ENCODE peak calls at places on chromosomes 13 and 19, in five cellular contexts. E is CD8-positive, alpha-beta T cell; N is thoracic aorta; A is adrenal gland; J is astrocyte. U is an unnamed sample.

GRCh38 chr13:39766464-39767167 is 111.2 kb downstream of the COG6 start:
- DNase-seq in A (no peak), J (no peak), E (no peak), N (no peak), U (no peak)

GRCh38 chr13:73767747-73768315 is 366.4 kb downstream of the KLF12 start:
- DNase-seq in N (no peak), J (no peak), A (no peak), E (no peak), U (no peak)

GRCh38 chr13:38905861-38906260 is 84.8 kb downstream of the STOML3 start:
- DNase-seq in J (no peak), E (no peak), N (no peak), A (no peak), U (no peak)

GRCh38 chr19:6048808-6049405 is 61.4 kb downstream of the RFX2 start:
- DNase-seq in J (no peak), N (no peak), E (peak; percentile 72), A (peak; percentile 67), U (peak; percentile 74)

GRCh38 chr13:91719033-91719432 is 320.6 kb downstream of the GPC5 start:
- DNase-seq in N (no peak), A (peak; percentile 57), E (no peak), J (peak; percentile 16), U (no peak)

GRCh38 chr19:20472854-20473253 is 92.7 kb downstream of the ZNF737 start:
- DNase-seq in J (no peak), E (no peak), N (no peak), A (no peak), U (no peak)

GRCh38 chr19:33241530-33242101 is 16.0 kb upstream of the SLC7A10 start:
- DNase-seq in E (no peak), J (no peak), A (no peak), N (no peak), U (no peak)

GRCh38 chr19:29666634-29667389 is 1.6 kb downstream of the PLEKHF1 start:
- DNase-seq in E (no peak), N (no peak), J (peak; percentile 59), A (peak; percentile 82), U (no peak)

GRCh38 chr13:76992548-76993001 is 694 bp downstream of the CLN5 start:
- DNase-seq in J (peak; percentile 10), N (no peak), E (no peak), A (peak; percentile 44), U (no peak)

GRCh38 chr13:100300213-100300612 is 211.3 kb downstream of the PCCA start:
- DNase-seq in N (no peak), J (no peak), E (no peak), A (no peak), U (no peak)

GRCh38 chr19:21143428-21143827 is 1.6 kb downstream of the ZNF431 start:
- DNase-seq in N (no peak), A (no peak), J (no peak), E (no peak), U (no peak)

GRCh38 chr19:1880611-1881392 is 4.5 kb downstream of the ABHD17A start:
- DNase-seq in J (no peak), N (no peak), E (no peak), A (peak; percentile 16), U (no peak)
- H3K4me1 ChIP-seq in J (peaks cover 30% of the 10 kb centered on the region), N (peaks cover 22% of the 10 kb centered on the region), E (peaks cover 45% of the 10 kb centered on the region), A (peaks cover 33% of the 10 kb centered on the region), U (peaks cover 17% of the 10 kb centered on the region)

GRCh38 chr19:37936886-37937285 is 29.9 kb downstream of the SIPA1L3 start:
- DNase-seq in A (no peak), N (no peak), J (no peak), E (no peak), U (no peak)
- H3K4me1 ChIP-seq in A (peaks cover 6% of the 10 kb centered on the region), N (peaks cover 5% of the 10 kb centered on the region), J (peaks cover 26% of the 10 kb centered on the region), E (no peaks in the 10 kb centered on the region), U (peaks cover 9% of the 10 kb centered on the region)

GRCh38 chr19:48249502-48250014 is 6.2 kb downstream of the CARD8 start:
- DNase-seq in E (peak; percentile 54), J (no peak), N (no peak), A (peak; percentile 41), U (no peak)
- H3K4me1 ChIP-seq in E (peaks cover 85% of the 10 kb centered on the region), J (peaks cover under 1% of the 10 kb centered on the region), N (peaks cover 1% of the 10 kb centered on the region), A (peaks cover 27% of the 10 kb centered on the region), U (peaks cover 4% of the 10 kb centered on the region)

GRCh38 chr19:13099073-13099999 is 3.3 kb downstream of the LYL1 start:
- DNase-seq in J (no peak), E (peak; percentile 65), A (no peak), N (no peak), U (no peak)

GRCh38 chr19:13095934-13096890 is 6.4 kb downstream of the LYL1 start:
- DNase-seq in J (no peak), A (no peak), N (no peak), E (no peak), U (no peak)

GRCh38 chr19:13096968-13097330 is 5.7 kb downstream of the LYL1 start:
- DNase-seq in J (no peak), A (no peak), N (no peak), E (no peak), U (no peak)

GRCh38 chr19:13098291-13099072 is 4.2 kb downstream of the LYL1 start:
- DNase-seq in E (no peak), N (no peak), J (no peak), A (no peak), U (no peak)

GRCh38 chr19:13097331-13098258 is 5.1 kb downstream of the LYL1 start:
- DNase-seq in N (no peak), E (no peak), A (no peak), J (no peak), U (no peak)
- H3K4me1 ChIP-seq in N (peaks cover 25% of the 10 kb centered on the region), E (peaks cover 67% of the 10 kb centered on the region), A (peaks cover 25% of the 10 kb centered on the region), J (peaks cover 21% of the 10 kb centered on the region), U (no peaks in the 10 kb centered on the region)

DNA sequence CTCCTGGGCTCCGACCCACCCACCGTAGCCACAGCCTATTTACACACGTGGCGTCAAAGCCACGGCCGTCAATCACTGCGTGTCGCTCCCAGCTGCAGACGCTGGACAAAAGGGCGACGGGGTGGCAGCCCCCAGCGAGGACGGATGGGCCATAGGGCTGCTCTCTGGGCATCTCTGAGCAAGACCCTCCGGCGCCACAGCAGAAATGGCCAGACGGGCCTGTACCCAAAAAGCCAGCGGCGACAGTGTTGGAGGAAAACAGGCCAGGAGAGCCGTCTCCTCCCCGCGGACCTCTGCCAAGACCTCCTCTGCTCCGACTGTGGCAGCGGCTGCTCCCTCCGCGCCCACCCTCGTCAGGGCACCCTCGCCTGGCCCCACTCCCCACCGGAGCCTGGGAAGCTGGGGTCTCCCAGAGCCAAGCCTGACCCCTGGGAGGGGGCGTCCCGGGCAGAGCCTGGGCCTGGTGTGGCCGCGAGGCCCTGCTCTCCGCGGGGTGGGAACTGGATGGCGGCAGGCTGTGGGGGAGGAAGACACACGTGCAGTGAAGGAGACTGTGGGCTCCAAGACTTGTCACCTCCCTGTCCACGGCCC is 2.7 kb downstream of the C2CD4C start:
- DNase-seq in N (no peak), J (no peak), E (no peak), A (no peak), U (no peak)
- H3K4me1 ChIP-seq in N (peaks cover 9% of the 10 kb centered on the region), J (peaks cover 3% of the 10 kb centered on the region), E (peaks cover 15% of the 10 kb centered on the region), A (peaks cover 15% of the 10 kb centered on the region), U (peaks cover 5% of the 10 kb centered on the region)

GRCh38 chr19:18481505-18482222 is 40.2 kb downstream of the ELL start:
- DNase-seq in N (no peak), A (no peak), E (no peak), J (peak; percentile 64), U (no peak)

GRCh38 chr19:18477974-18478373 is 40.0 kb upstream of the ISYNA1 start:
- DNase-seq in J (no peak), A (no peak), N (no peak), E (no peak), U (no peak)

GRCh38 chr19:18478545-18479311 is 40.8 kb upstream of the ISYNA1 start:
- DNase-seq in N (peak; percentile 58), J (peak; percentile 74), A (peak; percentile 87), E (peak; percentile 20), U (peak; percentile 80)

GRCh38 chr19:18477042-18477760 is 39.3 kb upstream of the ISYNA1 start:
- DNase-seq in A (no peak), N (no peak), J (no peak), E (no peak), U (no peak)

GRCh38 chr19:18479964-18480723 is 41.7 kb downstream of the ELL start:
- DNase-seq in A (peak; percentile 92), E (no peak), J (peak; percentile 59), N (peak; percentile 40), U (peak; percentile 81)
- H3K4me1 ChIP-seq in A (peaks cover 68% of the 10 kb centered on the region), E (peaks cover 48% of the 10 kb centered on the region), J (peaks cover 30% of the 10 kb centered on the region), N (peaks cover 51% of the 10 kb centered on the region), U (peaks cover 38% of the 10 kb centered on the region)

DNA sequence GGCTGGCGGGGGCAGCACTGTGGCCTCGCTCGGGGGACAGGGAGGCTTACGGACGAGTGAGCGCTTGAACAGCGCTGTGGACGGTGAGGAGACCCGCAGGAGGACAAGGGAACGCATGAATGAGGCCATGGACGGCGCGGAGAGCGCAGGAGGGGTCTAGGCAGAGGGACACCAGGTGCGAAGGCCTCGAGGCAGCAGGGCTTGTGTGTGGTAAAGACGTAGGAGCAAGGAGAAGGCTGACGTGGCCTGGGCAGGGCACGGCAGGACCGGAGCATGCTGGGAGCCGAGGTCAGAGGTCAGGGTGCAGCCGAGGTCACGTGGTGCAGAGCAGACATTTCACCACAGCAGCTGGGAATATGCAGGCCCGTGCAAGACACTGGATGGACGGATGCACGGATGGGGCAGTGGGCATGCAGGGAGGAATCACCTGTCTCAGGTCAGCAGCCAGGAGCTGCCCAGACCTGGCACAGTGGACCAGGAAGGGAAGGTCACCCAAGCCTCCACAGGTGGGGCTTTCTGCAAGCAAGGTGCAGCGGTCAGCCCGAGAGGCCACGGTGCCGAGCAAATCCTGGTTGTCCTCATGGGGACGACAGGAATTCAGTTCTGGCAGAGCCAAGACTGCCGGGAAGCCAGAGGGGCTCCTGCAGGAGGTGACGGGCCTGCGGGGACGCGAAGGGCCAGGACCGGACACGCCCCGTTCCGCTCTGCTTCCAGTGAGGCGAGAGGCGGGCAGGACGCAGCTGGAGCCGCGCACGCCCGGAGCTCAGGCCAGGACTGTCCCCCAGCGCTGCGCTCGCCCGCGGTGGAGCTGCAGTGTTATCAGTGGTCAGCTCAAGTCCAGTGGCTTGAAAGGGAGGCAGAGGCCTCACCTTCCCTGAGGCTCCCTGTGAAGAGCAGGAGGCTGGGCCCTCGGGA is 72.2 kb downstream of the RASA3 start:
- DNase-seq in J (no peak), E (no peak), N (no peak), A (no peak), U (no peak)
- H3K4me1 ChIP-seq in J (peaks cover 36% of the 10 kb centered on the region), E (peaks cover 65% of the 10 kb centered on the region), N (peaks cover 37% of the 10 kb centered on the region), A (peaks cover 41% of the 10 kb centered on the region), U (peaks cover 22% of the 10 kb centered on the region)

GRCh38 chr13:75831389-75831788 is 195.3 kb downstream of the LMO7 start:
- DNase-seq in E (no peak), A (no peak), J (no peak), N (no peak), U (no peak)
- H3K4me1 ChIP-seq in E (no peaks in the 10 kb centered on the region), A (no peaks in the 10 kb centered on the region), J (peaks cover 10% of the 10 kb centered on the region), N (no peaks in the 10 kb centered on the region), U (peaks cover 4% of the 10 kb centered on the region)

DNA sequence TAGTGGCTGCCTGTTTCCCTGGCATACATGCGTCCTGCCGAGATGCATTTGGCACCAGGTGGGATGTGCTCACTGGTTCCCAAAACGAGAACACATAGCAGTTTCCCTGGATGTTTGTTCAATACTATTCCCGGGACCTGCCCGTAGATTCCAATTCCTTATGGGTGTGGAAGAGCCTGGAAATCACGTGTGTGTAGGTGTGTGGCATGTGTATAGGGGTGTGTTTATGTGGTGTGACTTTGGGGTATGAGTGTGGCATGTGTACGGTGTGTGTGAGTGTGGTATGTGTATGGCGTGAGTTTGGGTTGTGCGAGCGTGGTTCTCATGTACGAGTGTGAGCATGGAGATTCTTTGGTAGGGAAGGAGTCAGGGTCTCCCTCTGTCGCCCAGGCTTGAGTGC is 2.9 kb upstream of the F7 start:
- DNase-seq in A (no peak), E (no peak), J (no peak), N (no peak), U (no peak)
- H3K4me1 ChIP-seq in A (no peaks in the 10 kb centered on the region), E (no peaks in the 10 kb centered on the region), J (peaks cover 4% of the 10 kb centered on the region), N (no peaks in the 10 kb centered on the region), U (no peaks in the 10 kb centered on the region)

GRCh38 chr13:24668511-24668910 is 11.7 kb upstream of the ATP12A start:
- DNase-seq in E (no peak), N (no peak), A (no peak), J (no peak), U (no peak)
- H3K4me1 ChIP-seq in E (peaks cover 5% of the 10 kb centered on the region), N (peaks cover 4% of the 10 kb centered on the region), A (peaks cover 3% of the 10 kb centered on the region), J (peaks cover 20% of the 10 kb centered on the region), U (peaks cover 14% of the 10 kb centered on the region)

U was measured in SJSA1.